ENCODE peak calls at places on chromosomes 4 and X, in ten cellular contexts. Q, M, A, I, E, Y, R, D, B and K are unnamed samples.

GRCh38 chrX:136291824-136292223 is 8.9 kb upstream of the ADGRG4 start:
- DNase-seq in Q (no peak), M (no peak), A (no peak), I (no peak), E (no peak), Y (no peak), R (no peak), D (no peak), B (no peak), K (no peak)

GRCh38 chr4:169604131-169604900 is 8.1 kb downstream of the NEK1 start:
- DNase-seq in Q (peak), M (no peak), A (peak), I (peak), E (no peak), Y (no peak), R (no peak), D (no peak), B (no peak), K (peak)

GRCh38 chrX:78746496-78746895 is 1.0 kb upstream of the LPAR4 start:
- DNase-seq in Q (no peak), M (no peak), A (no peak), I (no peak), E (no peak), Y (no peak), R (no peak), D (no peak), B (no peak), K (no peak)

GRCh38 chr4:149589826-149590225 is 225.8 kb downstream of the IQCM start:
- DNase-seq in Q (no peak), M (no peak), A (no peak), I (no peak), E (no peak), Y (no peak), R (no peak), D (no peak), B (no peak), K (no peak)

GRCh38 chrX:10811093-10811492 is 190.7 kb upstream of the MID1 start:
- DNase-seq in Q (no peak), M (no peak), A (peak), I (no peak), E (no peak), Y (no peak), R (no peak), D (no peak), B (no peak), K (no peak)

GRCh38 chrX:44621088-44621487 is 78.4 kb upstream of the FUNDC1 start:
- DNase-seq in Q (no peak), M (no peak), A (peak), I (no peak), E (no peak), Y (no peak), R (no peak), D (peak), B (no peak), K (no peak)

GRCh38 chr4:187478292-187479205 is 517.0 kb upstream of the ZFP42 start:
- DNase-seq in Q (no peak), M (no peak), A (peak), I (no peak), E (no peak), Y (no peak), R (no peak), D (no peak), B (no peak), K (peak)

GRCh38 chr4:166882221-166882620 is 352.1 kb downstream of the SPOCK3 start:
- DNase-seq in Q (no peak), M (no peak), A (no peak), I (no peak), E (no peak), Y (no peak), R (no peak), D (no peak), B (no peak), K (no peak)

GRCh38 chr4:121070696-121071639 is 1.4 kb downstream of the NDNF start:
- DNase-seq in Q (peak), M (no peak), A (peak), I (no peak), E (peak), Y (no peak), R (no peak), D (peak), B (peak), K (no peak)

GRCh38 chr4:4344915-4345527 is 41.9 kb upstream of the NSG1 start:
- DNase-seq in Q (no peak), M (no peak), A (no peak), I (no peak), E (peak), Y (no peak), R (no peak), D (no peak), B (no peak), K (no peak)